ENCODE peak calls at places on chromosomes 7 and 10, in nine cellular contexts. I, W, Y, O, B, K, X, R and T are unnamed samples.

GRCh38 chr7:66883716-66884115 is 37.3 kb upstream of the TMEM248 start:
- DNase-seq in I (no peak), O (no peak), W (no peak), B (no peak), R (peak; percentile 54), K (no peak), Y (no peak), X (no peak), T (no peak)

GRCh38 chr7:136874393-136875032 is 6.1 kb downstream of the CHRM2 start:
- DNase-seq in X (no peak), O (no peak), K (peak; percentile 41), R (peak; percentile 55), Y (no peak), B (no peak), I (no peak), W (no peak), T (no peak)

GRCh38 chr10:119602241-119603095 is 5.7 kb upstream of the TIAL1 start:
- DNase-seq in W (no peak), I (peak; percentile 32), Y (peak; percentile 60), X (no peak), O (no peak), K (no peak), B (no peak), R (peak; percentile 38), T (no peak)

GRCh38 chr10:99279626-99280111 is 44.0 kb upstream of the HPSE2 start:
- DNase-seq in I (no peak), Y (no peak), K (no peak), B (no peak), R (peak; percentile 88), X (no peak), W (no peak), O (no peak), T (no peak)

GRCh38 chr10:43921881-43922280 is 273.2 kb upstream of the ZNF32 start:
- DNase-seq in K (no peak), I (no peak), O (no peak), W (no peak), B (no peak), X (no peak), Y (no peak), R (no peak), T (no peak)

GRCh38 chr10:1292611-1293021 is 236.4 kb downstream of the WDR37 start:
- DNase-seq in W (no peak), K (no peak), X (no peak), Y (no peak), B (no peak), I (no peak), O (no peak), R (no peak), T (no peak)

GRCh38 chr10:3408603-3409365 is 236.2 kb upstream of the PITRM1 start:
- DNase-seq in O (no peak), X (no peak), Y (no peak), K (no peak), R (no peak), I (no peak), B (no peak), W (no peak), T (no peak)

GRCh38 chr7:22343612-22344011 is 13.3 kb downstream of the RAPGEF5 start:
- DNase-seq in I (no peak), Y (no peak), O (no peak), K (no peak), X (no peak), B (no peak), W (no peak), R (no peak), T (no peak)

GRCh38 chr10:91319336-91319735 is 90.8 kb upstream of the HECTD2 start:
- DNase-seq in K (no peak), W (no peak), I (no peak), O (no peak), Y (no peak), R (no peak), X (no peak), B (no peak), T (no peak)

GRCh38 chr10:97686301-97686961 is 610 bp downstream of the AVPI1 start:
- DNase-seq in X (no peak), R (no peak), O (no peak), B (no peak), Y (peak; percentile 41), K (no peak), I (peak; percentile 12), W (no peak), T (peak; percentile 56)

GRCh38 chr7:28408105-28408973 is 4.0 kb upstream of the CREB5 start:
- DNase-seq in X (peak; percentile 41), W (no peak), B (peak; percentile 67), O (no peak), R (no peak), K (peak; percentile 32), I (no peak), Y (no peak), T (no peak)

GRCh38 chr7:70131807-70132565 is 533.7 kb downstream of the AUTS2 start:
- DNase-seq in X (no peak), B (no peak), I (no peak), W (no peak), O (no peak), K (no peak), Y (no peak), R (no peak), T (no peak)

GRCh38 chr7:105849122-105849855 is 27.1 kb downstream of the ATXN7L1 start:
- DNase-seq in X (no peak), Y (no peak), K (no peak), O (peak; percentile 57), W (no peak), R (peak; percentile 80), I (peak; percentile 71), B (no peak), T (no peak)

GRCh38 chr7:85693326-85693725 is 506.5 kb upstream of the SEMA3D start:
- DNase-seq in X (no peak), B (no peak), Y (no peak), O (no peak), K (no peak), I (no peak), W (no peak), R (no peak), T (no peak)

GRCh38 chr7:22586806-22587180 is 86.8 kb upstream of the STEAP1B start:
- DNase-seq in B (no peak), R (peak; percentile 63), K (no peak), O (no peak), W (no peak), I (no peak), X (no peak), Y (no peak), T (no peak)

GRCh38 chr7:147861058-147861716 is 729.4 kb upstream of the C7orf33 start:
- DNase-seq in Y (no peak), X (no peak), B (no peak), O (no peak), K (no peak), R (no peak), I (no peak), W (no peak), T (no peak)

GRCh38 chr10:79090134-79090803 is 21.5 kb downstream of the ZMIZ1 start:
- DNase-seq in Y (no peak), B (no peak), X (no peak), R (peak; percentile 53), W (no peak), I (no peak), K (no peak), O (no peak), T (no peak)
- H3K4me1 ChIP-seq in Y (peaks cover 22% of the 10 kb centered on the region), B (peaks cover 71% of the 10 kb centered on the region), X (peaks cover 47% of the 10 kb centered on the region), R (peaks cover 14% of the 10 kb centered on the region), W (peaks cover 67% of the 10 kb centered on the region), I (no peaks in the 10 kb centered on the region), K (peaks cover 6% of the 10 kb centered on the region), O (peaks cover 18% of the 10 kb centered on the region), T (no peaks in the 10 kb centered on the region)

DNA sequence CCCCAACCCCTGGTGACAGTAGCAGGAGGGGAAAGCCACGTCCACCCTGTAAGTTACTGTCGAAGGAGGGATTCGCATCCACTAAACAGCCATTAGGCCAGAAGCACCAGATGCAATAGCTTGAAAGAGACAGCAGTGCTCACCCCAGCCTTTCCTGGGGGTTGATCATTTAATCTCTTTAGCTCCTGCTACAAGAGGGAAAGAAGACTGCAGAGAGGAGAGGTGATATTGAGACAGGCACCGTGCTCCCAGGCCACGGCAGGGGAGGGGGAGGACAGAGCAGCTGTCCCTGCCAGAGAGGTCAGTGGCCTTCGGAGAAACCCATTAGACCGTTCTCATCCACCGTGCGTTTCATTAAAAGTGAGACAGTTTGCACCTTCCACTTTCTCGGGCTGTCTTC is 148.3 kb downstream of the CDH23 start:
- DNase-seq in B (no peak), X (no peak), O (no peak), W (no peak), R (no peak), K (no peak), I (no peak), Y (no peak), T (no peak)
- H3K4me1 ChIP-seq in B (peaks cover 3% of the 10 kb centered on the region), X (peaks cover 5% of the 10 kb centered on the region), O (no peaks in the 10 kb centered on the region), W (peaks cover 6% of the 10 kb centered on the region), R (no peaks in the 10 kb centered on the region), K (peaks cover 14% of the 10 kb centered on the region), I (no peaks in the 10 kb centered on the region), Y (no peaks in the 10 kb centered on the region), T (no peaks in the 10 kb centered on the region)

GRCh38 chr7:116812905-116813304 is 49.5 kb upstream of the CAPZA2 start:
- DNase-seq in K (no peak), B (no peak), O (no peak), W (no peak), R (no peak), X (no peak), Y (no peak), I (no peak), T (no peak)

GRCh38 chr7:116810267-116811116 is 51.9 kb upstream of the CAPZA2 start:
- DNase-seq in W (no peak), X (no peak), B (no peak), K (no peak), Y (no peak), O (no peak), I (no peak), R (peak; percentile 81), T (no peak)

GRCh38 chr7:116815041-116815440 is 47.3 kb upstream of the CAPZA2 start:
- DNase-seq in Y (no peak), B (no peak), O (no peak), R (no peak), X (no peak), W (no peak), I (no peak), K (no peak), T (no peak)

GRCh38 chr7:116809636-116810266 is 52.6 kb upstream of the CAPZA2 start:
- DNase-seq in B (no peak), I (no peak), O (peak; percentile 14), Y (peak; percentile 66), X (no peak), W (no peak), K (peak; percentile 48), R (peak; percentile 87), T (no peak)

GRCh38 chr7:116811768-116812167 is 50.6 kb upstream of the CAPZA2 start:
- DNase-seq in Y (no peak), R (no peak), B (no peak), K (no peak), O (no peak), I (no peak), X (no peak), W (no peak), T (no peak)
- H3K4me1 ChIP-seq in Y (peaks cover 10% of the 10 kb centered on the region), R (peaks cover 33% of the 10 kb centered on the region), B (peaks cover 13% of the 10 kb centered on the region), K (no peaks in the 10 kb centered on the region), O (no peaks in the 10 kb centered on the region), I (no peaks in the 10 kb centered on the region), X (no peaks in the 10 kb centered on the region), W (no peaks in the 10 kb centered on the region), T (no peaks in the 10 kb centered on the region)

GRCh38 chr10:47449102-47449978 is 34.6 kb downstream of the ANXA8 start:
- DNase-seq in B (no peak), K (no peak), R (no peak), I (no peak), O (peak; percentile 5), Y (no peak), W (no peak), X (peak; percentile 13), T (no peak)
- H3K4me1 ChIP-seq in B (no peaks in the 10 kb centered on the region), K (peaks cover 4% of the 10 kb centered on the region), R (no peaks in the 10 kb centered on the region), I (peaks cover 5% of the 10 kb centered on the region), O (no peaks in the 10 kb centered on the region), Y (no peaks in the 10 kb centered on the region), W (no peaks in the 10 kb centered on the region), X (no peaks in the 10 kb centered on the region), T (no peaks in the 10 kb centered on the region)

GRCh38 chr10:89088901-89089300 is 98.3 kb downstream of the FAS start:
- DNase-seq in O (no peak), I (no peak), K (no peak), R (no peak), X (no peak), Y (no peak), W (no peak), B (no peak), T (no peak)
- H3K4me1 ChIP-seq in O (peaks cover 10% of the 10 kb centered on the region), I (peaks cover 8% of the 10 kb centered on the region), K (no peaks in the 10 kb centered on the region), R (no peaks in the 10 kb centered on the region), X (peaks cover 5% of the 10 kb centered on the region), Y (no peaks in the 10 kb centered on the region), W (peaks cover 14% of the 10 kb centered on the region), B (no peaks in the 10 kb centered on the region), T (no peaks in the 10 kb centered on the region)